ENCODE peak calls at places on chromosomes 16 and 17, in eight cellular contexts. One of them, this sample, is unnamed.

GRCh38 chr17:14737984-14738651 is 437.2 kb downstream of the HS3ST3B1 start:
- DNase-seq in B cell: no peak
- DNase-seq in uterus: no peak
- DNase-seq in pancreas: peak
- DNase-seq in neural crest cell: peak
- DNase-seq in upper lobe of left lung: peak
- DNase-seq in progenitor cell of endocrine pancreas: no peak
- DNase-seq in cardiac muscle cell: no peak
- DNase-seq in this sample: no peak

GRCh38 chr17:76474894-76475293 is 7.5 kb downstream of the AANAT start:
- DNase-seq in B cell: no peak
- DNase-seq in uterus: no peak
- DNase-seq in pancreas: peak
- DNase-seq in neural crest cell: no peak
- DNase-seq in upper lobe of left lung: no peak
- DNase-seq in progenitor cell of endocrine pancreas: no peak
- DNase-seq in cardiac muscle cell: no peak
- DNase-seq in this sample: no peak

GRCh38 chr17:82517230-82517865 is 2.2 kb upstream of the FOXK2 start:
- DNase-seq in B cell: no peak
- DNase-seq in uterus: no peak
- DNase-seq in pancreas: no peak
- DNase-seq in neural crest cell: no peak
- DNase-seq in upper lobe of left lung: no peak
- DNase-seq in progenitor cell of endocrine pancreas: no peak
- DNase-seq in cardiac muscle cell: no peak
- DNase-seq in this sample: no peak

GRCh38 chr16:31008154-31008950 is 2.1 kb downstream of the STX1B start:
- DNase-seq in B cell: no peak
- DNase-seq in uterus: no peak
- DNase-seq in pancreas: no peak
- DNase-seq in neural crest cell: no peak
- DNase-seq in upper lobe of left lung: no peak
- DNase-seq in progenitor cell of endocrine pancreas: no peak
- DNase-seq in cardiac muscle cell: no peak
- DNase-seq in this sample: no peak

GRCh38 chr17:39209317-39210092 is 9.4 kb downstream of the RPL19 start:
- DNase-seq in B cell: peak
- DNase-seq in uterus: peak
- DNase-seq in pancreas: peak
- DNase-seq in neural crest cell: no peak
- DNase-seq in upper lobe of left lung: peak
- DNase-seq in progenitor cell of endocrine pancreas: no peak
- DNase-seq in cardiac muscle cell: peak
- DNase-seq in this sample: peak

GRCh38 chr16:87582221-87582965 is 19.9 kb upstream of the JPH3 start:
- DNase-seq in B cell: no peak
- DNase-seq in uterus: peak
- DNase-seq in pancreas: no peak
- DNase-seq in neural crest cell: no peak
- DNase-seq in upper lobe of left lung: peak
- DNase-seq in progenitor cell of endocrine pancreas: no peak
- DNase-seq in cardiac muscle cell: no peak
- DNase-seq in this sample: no peak

GRCh38 chr16:78189121-78189520 is 89.7 kb downstream of the WWOX start:
- DNase-seq in B cell: peak
- DNase-seq in uterus: no peak
- DNase-seq in pancreas: no peak
- DNase-seq in neural crest cell: no peak
- DNase-seq in upper lobe of left lung: no peak
- DNase-seq in progenitor cell of endocrine pancreas: no peak
- DNase-seq in cardiac muscle cell: no peak
- DNase-seq in this sample: no peak

GRCh38 chr16:1723450-1724147 is 17.6 kb downstream of the MAPK8IP3 start:
- DNase-seq in B cell: peak
- DNase-seq in uterus: no peak
- DNase-seq in pancreas: no peak
- DNase-seq in neural crest cell: peak
- DNase-seq in upper lobe of left lung: no peak
- DNase-seq in progenitor cell of endocrine pancreas: no peak
- DNase-seq in cardiac muscle cell: peak
- DNase-seq in this sample: peak

GRCh38 chr16:21560462-21560861 is 38.9 kb upstream of the METTL9 start:
- DNase-seq in B cell: no peak
- DNase-seq in uterus: no peak
- DNase-seq in pancreas: no peak
- DNase-seq in neural crest cell: no peak
- DNase-seq in upper lobe of left lung: no peak
- DNase-seq in progenitor cell of endocrine pancreas: no peak
- DNase-seq in cardiac muscle cell: no peak
- DNase-seq in this sample: no peak

GRCh38 chr16:83581082-83581481 is 226.7 kb upstream of the HSBP1 start:
- DNase-seq in B cell: no peak
- DNase-seq in uterus: no peak
- DNase-seq in pancreas: no peak
- DNase-seq in neural crest cell: no peak
- DNase-seq in upper lobe of left lung: no peak
- DNase-seq in progenitor cell of endocrine pancreas: no peak
- DNase-seq in cardiac muscle cell: no peak
- DNase-seq in this sample: no peak

GRCh38 chr16:75058815-75059214 is 57.8 kb downstream of the LDHD start:
- DNase-seq in B cell: no peak
- DNase-seq in uterus: no peak
- DNase-seq in pancreas: no peak
- DNase-seq in neural crest cell: no peak
- DNase-seq in upper lobe of left lung: no peak
- DNase-seq in progenitor cell of endocrine pancreas: no peak
- DNase-seq in cardiac muscle cell: no peak
- DNase-seq in this sample: no peak

GRCh38 chr16:25066426-25066746 is 45.2 kb upstream of the LCMT1 start:
- DNase-seq in B cell: no peak
- DNase-seq in uterus: no peak
- DNase-seq in pancreas: peak
- DNase-seq in neural crest cell: no peak
- DNase-seq in upper lobe of left lung: no peak
- DNase-seq in progenitor cell of endocrine pancreas: no peak
- DNase-seq in cardiac muscle cell: no peak
- DNase-seq in this sample: no peak

GRCh38 chr17:46942441-46943217 is 19.7 kb downstream of the GOSR2 start:
- DNase-seq in B cell: peak
- DNase-seq in uterus: peak
- DNase-seq in pancreas: peak
- DNase-seq in neural crest cell: peak
- DNase-seq in upper lobe of left lung: no peak
- DNase-seq in progenitor cell of endocrine pancreas: peak
- DNase-seq in cardiac muscle cell: peak
- DNase-seq in this sample: peak

GRCh38 chr17:55527520-55528118 is 16.4 kb upstream of the SMIM36 start:
- DNase-seq in B cell: peak
- DNase-seq in uterus: peak
- DNase-seq in pancreas: no peak
- DNase-seq in neural crest cell: peak
- DNase-seq in upper lobe of left lung: no peak
- DNase-seq in progenitor cell of endocrine pancreas: peak
- DNase-seq in cardiac muscle cell: peak
- DNase-seq in this sample: peak
- TF ChIP-seq CTCF in B cell: no peak
- TF ChIP-seq CTCF in uterus: peak
- TF ChIP-seq CTCF in pancreas: peak
- TF ChIP-seq CTCF in neural crest cell: peak
- TF ChIP-seq CTCF in upper lobe of left lung: peak
- TF ChIP-seq CTCF in progenitor cell of endocrine pancreas: peak
- TF ChIP-seq CTCF in cardiac muscle cell: peak
- TF ChIP-seq CTCF in this sample: no peak

DNA sequence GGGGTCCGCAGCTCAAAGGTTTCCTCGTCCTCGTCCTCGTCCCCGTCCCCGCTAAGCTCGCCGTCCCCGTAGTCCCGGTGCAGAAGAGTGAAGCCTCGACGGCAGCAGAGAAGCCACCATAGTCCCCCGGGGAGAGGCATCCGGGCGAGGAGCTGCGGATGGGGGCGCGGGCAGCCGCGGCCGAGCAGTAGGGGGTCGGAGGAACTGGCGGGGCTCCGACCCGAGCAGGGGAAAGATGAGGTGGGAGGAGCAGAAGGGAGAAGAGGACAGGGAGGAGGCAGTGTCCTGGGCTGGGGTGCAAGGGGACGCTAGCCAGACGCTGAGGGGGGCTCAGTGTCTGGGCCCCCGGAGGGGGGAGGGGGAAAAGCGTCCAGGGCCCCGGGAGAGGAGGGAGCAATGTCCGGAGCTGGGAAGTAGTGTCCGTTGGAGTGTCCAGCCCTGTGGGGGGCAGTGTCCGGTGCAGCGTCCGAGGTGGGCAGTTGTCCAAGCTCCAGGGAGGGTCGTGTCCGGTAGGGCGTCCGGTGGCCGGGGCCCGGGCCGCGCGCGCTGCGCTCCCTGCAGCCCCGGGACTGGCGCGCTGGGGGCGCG is at the start of gene PLEKHH3:
- DNase-seq in B cell: no peak
- DNase-seq in uterus: no peak
- DNase-seq in pancreas: no peak
- DNase-seq in neural crest cell: peak
- DNase-seq in upper lobe of left lung: no peak
- DNase-seq in progenitor cell of endocrine pancreas: peak
- DNase-seq in cardiac muscle cell: no peak
- DNase-seq in this sample: no peak
- TF ChIP-seq CTCF in B cell: no peak
- TF ChIP-seq CTCF in uterus: peak
- TF ChIP-seq CTCF in pancreas: no peak
- TF ChIP-seq CTCF in neural crest cell: peak
- TF ChIP-seq CTCF in upper lobe of left lung: no peak
- TF ChIP-seq CTCF in progenitor cell of endocrine pancreas: peak
- TF ChIP-seq CTCF in cardiac muscle cell: peak
- TF ChIP-seq CTCF in this sample: no peak

GRCh38 chr16:12259258-12259657 is 282.7 kb downstream of the SNX29 start:
- DNase-seq in B cell: no peak
- DNase-seq in uterus: no peak
- DNase-seq in pancreas: no peak
- DNase-seq in neural crest cell: no peak
- DNase-seq in upper lobe of left lung: no peak
- DNase-seq in progenitor cell of endocrine pancreas: no peak
- DNase-seq in cardiac muscle cell: no peak
- DNase-seq in this sample: no peak

GRCh38 chr16:12262454-12263180 is 286.1 kb downstream of the SNX29 start:
- DNase-seq in B cell: no peak
- DNase-seq in uterus: no peak
- DNase-seq in pancreas: no peak
- DNase-seq in neural crest cell: no peak
- DNase-seq in upper lobe of left lung: no peak
- DNase-seq in progenitor cell of endocrine pancreas: no peak
- DNase-seq in cardiac muscle cell: no peak
- DNase-seq in this sample: no peak

GRCh38 chr16:12260119-12260646 is 283.6 kb downstream of the SNX29 start:
- DNase-seq in B cell: no peak
- DNase-seq in uterus: no peak
- DNase-seq in pancreas: no peak
- DNase-seq in neural crest cell: no peak
- DNase-seq in upper lobe of left lung: no peak
- DNase-seq in progenitor cell of endocrine pancreas: no peak
- DNase-seq in cardiac muscle cell: no peak
- DNase-seq in this sample: no peak

GRCh38 chr16:12258806-12259205 is 282.3 kb downstream of the SNX29 start:
- DNase-seq in B cell: no peak
- DNase-seq in uterus: no peak
- DNase-seq in pancreas: no peak
- DNase-seq in neural crest cell: no peak
- DNase-seq in upper lobe of left lung: no peak
- DNase-seq in progenitor cell of endocrine pancreas: no peak
- DNase-seq in cardiac muscle cell: no peak
- DNase-seq in this sample: no peak

DNA sequence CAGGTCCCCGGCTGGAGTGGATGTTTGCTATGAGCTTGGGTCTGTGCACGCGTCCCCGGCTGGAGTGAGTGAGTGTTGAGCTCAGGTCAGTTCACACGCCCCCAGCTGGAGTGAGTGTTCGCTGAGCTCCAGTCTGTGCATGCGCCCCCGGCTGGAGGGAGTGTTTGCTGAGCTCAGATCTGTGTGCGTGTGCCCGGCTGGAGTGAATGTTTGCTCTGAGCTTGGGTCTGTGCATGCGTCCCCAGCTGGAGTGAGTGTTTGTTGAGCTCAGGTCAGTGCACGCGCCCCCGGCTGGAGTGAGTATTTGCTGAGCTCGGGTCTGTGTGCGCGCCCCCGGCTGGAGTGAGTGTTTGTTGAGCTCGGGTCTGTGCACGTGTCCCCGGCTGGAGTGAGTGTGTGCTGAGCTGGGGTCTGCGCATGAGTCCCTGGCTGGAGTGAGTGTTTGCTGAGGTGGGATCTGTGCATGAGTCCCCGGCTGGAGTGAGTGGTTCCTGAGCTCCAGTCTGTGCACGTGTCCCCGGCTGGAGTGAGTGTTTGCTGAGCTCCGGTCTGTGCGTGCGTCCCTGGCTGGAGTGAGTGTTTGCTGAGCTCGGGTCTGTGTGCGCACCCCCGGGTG is 284.2 kb downstream of the SNX29 start:
- DNase-seq in B cell: no peak
- DNase-seq in uterus: no peak
- DNase-seq in pancreas: no peak
- DNase-seq in neural crest cell: no peak
- DNase-seq in upper lobe of left lung: peak
- DNase-seq in progenitor cell of endocrine pancreas: no peak
- DNase-seq in cardiac muscle cell: peak
- DNase-seq in this sample: no peak
- TF ChIP-seq CTCF in B cell: no peak
- TF ChIP-seq CTCF in uterus: no peak
- TF ChIP-seq CTCF in pancreas: no peak
- TF ChIP-seq CTCF in neural crest cell: no peak
- TF ChIP-seq CTCF in upper lobe of left lung: no peak
- TF ChIP-seq CTCF in progenitor cell of endocrine pancreas: no peak
- TF ChIP-seq CTCF in cardiac muscle cell: no peak
- TF ChIP-seq CTCF in this sample: no peak

DNA sequence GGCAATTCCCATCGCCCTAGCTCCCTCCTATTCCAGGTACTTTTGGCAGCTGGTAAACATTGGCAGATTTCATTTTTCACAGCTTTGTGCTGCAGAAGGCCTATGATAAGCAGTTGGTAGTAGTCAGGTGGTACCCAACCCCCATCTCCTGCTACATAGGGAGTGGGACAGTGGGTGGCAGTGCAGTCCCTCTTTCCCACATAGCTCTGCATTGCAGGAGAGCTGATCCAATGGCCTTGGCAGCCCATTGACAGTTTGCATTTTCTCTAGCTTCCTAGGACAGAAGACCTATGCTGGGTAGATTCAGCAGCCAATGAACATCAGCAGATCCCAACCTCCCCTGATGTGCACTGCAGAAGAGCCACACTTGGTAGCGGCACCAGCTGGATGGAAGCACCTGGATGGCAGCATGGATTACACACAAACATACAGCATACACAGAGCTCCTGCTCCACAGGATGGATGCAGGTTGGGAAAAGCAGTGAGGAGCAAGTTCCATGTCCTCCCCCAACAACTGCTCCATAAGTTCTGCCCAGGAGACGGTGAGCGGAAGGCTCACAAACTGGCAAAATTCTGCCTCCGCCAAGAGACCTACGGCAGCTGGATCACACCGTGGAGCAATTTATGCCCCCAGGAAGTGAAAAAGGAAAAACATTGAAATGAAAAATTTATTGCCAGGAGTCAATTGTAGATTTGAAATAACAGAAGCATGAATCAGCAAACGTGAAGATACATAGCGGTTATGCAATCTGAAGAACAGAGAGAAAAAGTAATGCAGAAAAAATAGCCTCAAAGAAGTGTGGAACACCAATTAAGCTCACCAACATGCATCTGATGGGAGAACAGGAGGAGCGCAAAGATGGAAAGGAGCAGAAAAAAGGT is 95.7 kb downstream of the CACNG1 start:
- DNase-seq in B cell: no peak
- DNase-seq in uterus: no peak
- DNase-seq in pancreas: peak
- DNase-seq in neural crest cell: no peak
- DNase-seq in upper lobe of left lung: no peak
- DNase-seq in progenitor cell of endocrine pancreas: no peak
- DNase-seq in cardiac muscle cell: peak
- DNase-seq in this sample: no peak
- TF ChIP-seq CTCF in B cell: no peak
- TF ChIP-seq CTCF in uterus: no peak
- TF ChIP-seq CTCF in pancreas: peak
- TF ChIP-seq CTCF in neural crest cell: no peak
- TF ChIP-seq CTCF in upper lobe of left lung: no peak
- TF ChIP-seq CTCF in progenitor cell of endocrine pancreas: no peak
- TF ChIP-seq CTCF in cardiac muscle cell: peak
- TF ChIP-seq CTCF in this sample: no peak